ENCODE peak calls at places on chromosomes 13 and 19, in eight cellular contexts. A is stimulated activated CD4-positive, alpha-beta T cell treated with anti-CD3 and anti-CD28 coated beads, Interleukin-4, amount 100 ng/mL, for 48 hours; J is lung microvascular endothelial cell; H is Calu3; W is posterior vena cava; R is cardiac fibroblast; S is HTR-8/SVneo; B is AG09309. K is an unnamed sample.

GRCh38 chr13:114334305-114335053 is 20.2 kb downstream of the CHAMP1 start:
- DNase-seq in A (no peak), J (no peak), R (no peak), W (no peak), H (no peak), S (no peak), B (no peak), K (no peak)

GRCh38 chr13:52345048-52345447 is 60.9 kb downstream of the THSD1 start:
- DNase-seq in W (no peak), S (no peak), H (no peak), A (no peak), J (peak), R (peak), B (no peak), K (no peak)

GRCh38 chr19:31349160-31349881 is at the start of gene TSHZ3:
- DNase-seq in S (peak), H (no peak), W (peak), B (peak), J (no peak), A (no peak), R (peak), K (peak)

GRCh38 chr19:13036366-13036976 is 41.2 kb downstream of the NFIX start:
- DNase-seq in H (peak), A (no peak), B (no peak), S (no peak), W (peak), R (peak), J (peak), K (no peak)

GRCh38 chr19:32886241-32886640 is 16.7 kb upstream of the SLC7A9 start:
- DNase-seq in R (no peak), S (no peak), J (no peak), A (no peak), H (no peak), B (no peak), W (no peak), K (no peak)

GRCh38 chr13:40283666-40284065 is 382.8 kb downstream of the FOXO1 start:
- DNase-seq in A (no peak), S (no peak), R (no peak), J (no peak), B (no peak), H (no peak), W (no peak), K (no peak)

GRCh38 chr19:50777830-50778303 is 7.6 kb downstream of the GPR32 start:
- DNase-seq in B (no peak), H (no peak), W (no peak), A (no peak), J (no peak), S (no peak), R (peak), K (peak)

GRCh38 chr19:33905937-33906577 is 109.4 kb downstream of the KCTD15 start:
- DNase-seq in H (peak), S (no peak), W (peak), R (peak), J (peak), B (no peak), A (no peak), K (peak)